ENCODE peak calls at places on chromosomes 6 and 20, in nine cellular contexts. J is breast epithelium, Y is tibial artery, T is A549, C is astrocyte of the spinal cord, D is BE2C, E is H1, H is psoas muscle, R is WERI-Rb-1. L is an unnamed sample.

GRCh38 chr6:42532038-42532669 is 31.7 kb upstream of the UBR2 start:
- DNase-seq in C (peak), H (no peak), Y (no peak), J (no peak), D (peak), E (no peak), R (peak), T (peak), L (no peak)

GRCh38 chr6:31065556-31065955 is 46.8 kb downstream of the C6orf15 start:
- DNase-seq in J (no peak), Y (no peak), R (no peak), T (no peak), D (no peak), H (no peak), C (no peak), E (no peak), L (no peak)

GRCh38 chr20:17556842-17557674 is 12.8 kb upstream of the DSTN start:
- DNase-seq in C (peak), J (peak), D (peak), T (no peak), Y (peak), E (no peak), H (peak), R (no peak), L (no peak)

GRCh38 chr6:131687022-131687421 is 14.2 kb downstream of the OR2A4 start:
- DNase-seq in R (no peak), Y (no peak), H (no peak), E (no peak), D (no peak), T (no peak), J (no peak), C (no peak), L (no peak)

GRCh38 chr6:44086931-44087574 is 40.2 kb downstream of the MRPL14 start:
- DNase-seq in T (no peak), H (peak), D (peak), Y (no peak), E (no peak), R (no peak), J (peak), C (no peak), L (no peak)

GRCh38 chr6:157221049-157221816 is 102.1 kb downstream of the TMEM242 start:
- DNase-seq in H (peak), T (peak), C (peak), E (no peak), J (peak), D (no peak), Y (peak), R (no peak), L (peak)

GRCh38 chr6:170236131-170236851 is 54.6 kb downstream of the DLL1 start:
- DNase-seq in R (no peak), Y (no peak), C (no peak), T (no peak), J (peak), H (no peak), D (no peak), E (no peak), L (no peak)

GRCh38 chr6:44056392-44057237 is 70.6 kb downstream of the MRPL14 start:
- DNase-seq in H (peak), E (no peak), T (no peak), Y (no peak), C (peak), R (no peak), J (no peak), D (peak), L (no peak)

GRCh38 chr20:3927486-3928291 is 38.5 kb downstream of the PANK2 start:
- DNase-seq in R (peak), J (no peak), E (no peak), Y (no peak), D (no peak), H (peak), T (no peak), C (no peak), L (no peak)

GRCh38 chr6:1424306-1424927 is 35.0 kb downstream of the FOXF2 start:
- DNase-seq in Y (no peak), R (peak), E (peak), H (peak), C (peak), T (peak), D (peak), J (no peak), L (no peak)

GRCh38 chr6:33677153-33677660 is 34.3 kb downstream of the UQCC2 start:
- DNase-seq in C (no peak), H (no peak), E (no peak), R (no peak), Y (no peak), D (no peak), J (no peak), T (no peak), L (no peak)

GRCh38 chr6:4135665-4136353 is 434 bp upstream of the ECI2 start:
- DNase-seq in J (peak), C (peak), Y (peak), D (peak), H (peak), T (peak), E (peak), R (peak), L (peak)

GRCh38 chr20:19408971-19409370 is 196.5 kb downstream of the SLC24A3 start:
- DNase-seq in Y (no peak), E (no peak), T (no peak), R (no peak), D (no peak), C (peak), H (no peak), J (no peak), L (no peak)

GRCh38 chr6:167866642-167867041 is 39.9 kb downstream of the AFDN start:
- DNase-seq in R (no peak), C (no peak), J (no peak), E (no peak), Y (no peak), H (no peak), T (no peak), D (no peak), L (no peak)

GRCh38 chr6:6886160-6886885 is 221.4 kb upstream of the RREB1 start:
- DNase-seq in H (no peak), T (no peak), C (no peak), Y (peak), E (no peak), J (no peak), D (no peak), R (no peak), L (no peak)

DNA sequence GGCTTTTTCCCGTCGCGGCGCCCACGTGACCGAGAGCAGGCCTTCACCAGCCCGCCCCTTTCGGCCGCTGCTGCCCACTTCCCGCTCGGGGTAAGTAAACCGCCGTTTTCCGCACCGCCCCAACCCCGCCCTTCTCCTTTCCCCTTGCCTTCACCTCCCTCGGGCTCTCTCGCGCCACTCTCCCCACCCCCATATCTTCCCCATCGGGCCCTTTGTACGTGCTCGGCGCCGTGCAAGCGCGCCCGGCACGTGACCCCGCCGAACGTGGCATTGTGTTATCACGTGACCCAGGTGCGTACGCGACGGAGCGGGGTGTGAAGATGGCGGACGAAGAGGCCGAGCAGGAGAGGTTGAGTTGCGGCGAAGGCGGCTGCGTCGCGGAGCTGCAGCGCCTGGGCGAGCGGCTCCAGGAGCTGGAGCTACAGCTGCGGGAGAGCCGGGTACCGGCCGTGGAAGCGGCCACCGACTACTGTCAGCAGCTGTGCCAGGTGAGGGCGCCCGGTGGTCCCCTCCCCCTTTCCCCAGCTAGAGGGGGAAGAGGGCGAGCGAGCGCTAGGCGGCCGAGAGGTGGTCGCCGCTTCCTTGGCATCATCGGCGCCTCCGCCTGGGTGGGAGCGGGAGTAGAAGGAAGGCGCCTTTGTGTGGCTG is at the start of gene ZNF292:
- DNase-seq in E (peak), J (peak), Y (peak), T (peak), D (peak), C (peak), R (peak), H (peak), L (peak)
- H3K4me3 ChIP-seq in E (peak), J (peak), Y (peak), T (peak), D (peak), C (peak), R (peak), H (peak), L (peak)

DNA sequence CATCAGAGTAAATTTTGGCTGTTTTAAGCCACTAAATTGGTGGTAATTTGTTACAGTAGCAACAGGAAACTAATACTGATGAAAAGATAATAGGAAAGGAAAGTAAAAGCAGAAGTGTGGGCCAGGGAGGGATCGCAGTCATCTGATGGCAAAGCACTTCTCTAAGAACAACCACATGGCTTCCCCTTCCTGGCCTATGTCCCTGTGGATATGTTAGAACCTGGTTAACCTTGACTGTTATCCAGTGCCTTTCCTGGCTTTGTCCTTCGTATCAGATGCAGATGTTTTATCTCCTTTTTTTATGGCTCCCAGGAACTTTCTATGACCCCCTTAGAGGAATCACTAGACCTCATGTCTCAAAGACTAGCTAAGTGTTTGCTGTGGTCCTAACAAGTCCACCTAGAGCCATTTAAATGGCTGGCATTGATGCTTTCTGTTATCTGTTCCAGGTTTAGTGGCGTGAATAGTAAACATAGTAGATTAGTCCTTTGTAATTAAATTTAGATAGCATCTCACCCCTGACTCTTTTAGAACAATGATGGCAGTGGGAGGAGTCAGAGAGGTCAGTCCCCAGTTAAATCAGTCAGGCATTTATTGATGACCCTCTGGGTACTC is 79.2 kb upstream of the PHACTR2 start:
- DNase-seq in H (no peak), T (no peak), Y (peak), J (no peak), R (no peak), C (no peak), D (no peak), E (no peak), L (peak)
- H3K4me3 ChIP-seq in H (no peak), T (no peak), Y (no peak), J (no peak), R (no peak), C (no peak), D (no peak), E (no peak), L (no peak)

DNA sequence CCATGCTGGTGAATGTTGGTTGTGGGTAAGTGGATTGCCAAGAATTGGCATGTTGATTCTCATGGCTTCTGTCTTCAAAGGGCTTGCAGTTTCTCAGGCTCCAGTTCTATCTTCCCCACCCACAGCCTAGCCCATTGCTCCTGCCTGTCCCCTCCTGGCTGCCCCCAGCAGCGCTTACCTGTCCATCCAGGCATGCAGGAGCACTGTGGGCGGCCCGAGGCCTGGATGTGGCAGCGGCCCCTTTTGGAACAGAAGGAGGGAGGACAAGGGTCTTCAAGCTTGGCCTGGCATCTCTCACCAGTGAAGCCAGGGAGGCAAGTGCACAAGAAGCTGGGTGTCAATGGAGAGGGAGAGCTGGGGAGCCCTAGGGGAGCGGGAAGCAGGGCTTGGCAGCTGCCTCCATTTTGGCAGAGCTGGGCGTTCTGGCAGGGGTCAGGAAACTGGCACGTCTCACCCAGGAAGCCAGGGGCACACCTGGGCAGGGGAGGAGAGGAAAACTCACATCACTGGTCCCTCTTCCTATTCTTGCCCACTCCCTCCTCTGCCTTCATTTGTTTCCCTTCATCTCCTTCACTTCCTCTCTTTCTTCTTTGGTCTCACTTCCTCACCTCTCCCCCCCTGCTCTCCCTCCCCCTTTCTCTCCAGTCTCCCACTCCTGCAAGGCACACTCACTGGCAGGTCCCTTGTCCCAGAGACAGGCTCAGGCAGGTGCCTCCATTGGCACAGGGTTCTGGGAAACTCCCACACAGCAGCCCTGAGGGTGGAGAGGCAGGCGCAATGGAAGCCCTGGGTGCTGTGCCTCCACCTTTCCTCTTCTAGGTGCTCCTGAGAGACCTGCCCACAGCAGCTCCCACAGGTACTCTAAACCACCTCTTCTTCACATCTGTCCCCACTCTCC is 1.3 kb downstream of the NOTCH4 start:
- DNase-seq in T (no peak), C (no peak), R (no peak), Y (no peak), E (no peak), D (no peak), H (no peak), J (no peak), L (no peak)
- H3K4me3 ChIP-seq in T (no peak), C (no peak), R (no peak), Y (no peak), E (no peak), D (no peak), H (peak), J (peak), L (no peak)

DNA sequence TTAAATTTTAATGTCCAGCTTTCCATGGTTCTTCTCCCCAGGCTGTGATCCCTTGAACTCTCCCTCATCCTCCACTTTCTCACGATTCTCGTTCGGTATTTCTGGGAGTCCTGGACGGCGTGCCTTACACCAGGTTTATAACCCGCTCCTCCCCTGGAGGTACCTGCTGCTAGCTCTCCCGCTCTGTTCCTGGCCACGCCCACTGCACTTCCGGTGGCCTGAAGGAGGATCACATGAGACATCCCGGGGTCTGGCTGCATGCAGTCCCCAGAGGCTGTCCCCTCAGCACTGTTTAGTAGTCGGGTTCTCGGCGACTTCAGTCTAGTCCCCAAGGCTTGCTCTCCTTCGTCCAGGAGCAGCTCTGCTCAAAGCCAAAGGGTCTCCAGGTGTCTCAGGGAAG is 28.4 kb upstream of the GCLC start:
- DNase-seq in C (no peak), Y (no peak), E (no peak), R (no peak), D (peak), J (no peak), H (no peak), T (no peak), L (no peak)
- H3K4me3 ChIP-seq in C (no peak), Y (no peak), E (no peak), R (no peak), D (peak), J (no peak), H (no peak), T (no peak), L (no peak)

DNA sequence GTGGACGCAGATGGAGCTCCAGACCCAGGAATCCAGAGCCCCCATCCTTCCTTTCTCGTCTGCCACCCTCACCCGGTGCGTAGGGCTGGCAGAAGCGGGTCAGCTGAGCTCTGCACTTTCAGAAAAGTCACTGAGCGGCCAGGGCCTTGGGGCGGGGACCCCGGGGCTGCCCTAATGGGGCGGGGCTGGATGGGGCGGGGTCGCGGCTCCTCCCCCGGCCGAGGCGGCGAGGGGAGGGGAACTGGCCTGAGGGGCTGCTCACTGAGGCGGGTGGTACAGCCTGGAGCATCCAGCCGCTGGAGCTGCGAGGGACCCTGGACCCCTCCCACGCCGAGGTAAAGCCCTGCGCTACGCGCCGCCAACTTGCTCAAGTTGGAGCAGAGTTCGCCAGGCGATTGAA is at the start of the genes DEFB124 and REM1:
- DNase-seq in T (no peak), E (no peak), R (no peak), Y (peak), C (no peak), D (peak), H (peak), J (no peak), L (no peak)
- H3K4me3 ChIP-seq in T (peak), E (peak), R (no peak), Y (peak), C (no peak), D (no peak), H (peak), J (peak), L (no peak)

GRCh38 chr20:44166008-44166407 is 21.0 kb downstream of the JPH2 start:
- DNase-seq in R (no peak), H (no peak), J (no peak), E (no peak), C (peak), T (peak), D (no peak), Y (no peak), L (no peak)
- H3K4me3 ChIP-seq in R (no peak), H (peak), J (no peak), E (no peak), C (no peak), T (peak), D (no peak), Y (peak), L (no peak)

DNA sequence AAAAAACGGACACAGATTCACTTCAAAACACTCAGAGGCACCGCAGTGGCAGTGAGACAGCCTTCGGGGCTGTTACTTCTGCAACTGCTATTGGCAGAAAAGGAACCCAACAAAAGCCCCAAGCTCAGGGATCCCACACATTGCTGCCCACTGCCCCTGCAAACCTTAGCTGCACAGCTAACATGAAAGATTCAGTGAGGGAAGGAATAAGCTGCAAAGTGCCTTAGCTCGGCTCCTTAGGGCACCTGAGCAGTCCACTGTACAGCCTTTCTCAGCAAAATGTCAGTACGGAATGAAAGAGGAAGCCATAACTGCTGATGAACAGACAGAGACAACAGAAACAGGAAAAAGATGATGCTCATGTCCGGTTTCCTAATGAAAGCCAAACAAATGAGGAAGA is 179.8 kb upstream of the SHLD1 start:
- DNase-seq in Y (no peak), E (no peak), C (no peak), J (no peak), H (no peak), D (no peak), T (no peak), R (no peak), L (no peak)
- H3K4me3 ChIP-seq in Y (no peak), E (no peak), C (no peak), J (no peak), H (no peak), D (no peak), T (no peak), R (no peak), L (no peak)

GRCh38 chr6:48069280-48069679 is 41.7 kb downstream of the PTCHD4 start:
- DNase-seq in J (no peak), D (no peak), E (no peak), C (no peak), H (no peak), R (peak), T (no peak), Y (no peak), L (no peak)
- H3K4me3 ChIP-seq in J (peak), D (no peak), E (peak), C (no peak), H (no peak), R (peak), T (peak), Y (no peak), L (no peak)

DNA sequence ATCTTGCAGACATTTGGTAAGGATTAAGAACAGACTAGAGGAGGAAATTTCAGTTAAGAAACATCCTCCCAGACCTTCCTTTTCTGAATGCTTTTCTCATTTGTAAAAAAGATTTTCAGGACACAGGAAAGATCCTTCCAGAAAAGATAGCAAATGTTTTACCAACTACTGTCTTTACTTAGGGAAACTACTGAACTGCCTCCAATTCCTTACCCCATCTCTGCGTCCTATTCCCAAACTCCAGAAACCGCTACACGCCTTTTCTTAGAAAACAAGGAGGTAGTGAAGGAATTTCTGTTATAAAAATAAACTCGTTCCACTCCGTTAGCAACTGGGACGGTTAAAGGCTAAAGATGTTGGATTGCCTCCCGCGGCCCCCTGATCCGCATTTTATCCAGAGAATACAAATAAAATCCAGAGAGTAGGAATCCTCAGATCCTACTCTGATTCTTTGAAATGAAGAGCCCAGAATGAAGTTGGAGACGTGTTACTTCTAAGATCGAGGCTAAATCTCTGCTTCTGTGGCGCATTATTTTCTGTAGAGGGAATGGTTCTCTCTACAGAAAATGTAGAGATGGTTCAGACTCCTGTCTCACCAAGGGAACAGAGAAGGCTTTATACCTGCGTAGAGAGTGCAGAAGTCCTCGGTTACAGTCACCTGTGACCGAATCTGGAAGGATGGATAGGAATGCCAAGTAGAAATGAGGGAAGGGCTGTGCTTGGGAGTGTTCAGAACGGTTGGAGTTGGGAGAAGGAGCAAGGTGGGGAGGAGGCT is 133.0 kb downstream of the GPX5 start:
- DNase-seq in D (no peak), T (no peak), R (no peak), C (no peak), H (no peak), J (no peak), E (no peak), Y (no peak), L (no peak)
- H3K4me3 ChIP-seq in D (peak), T (peak), R (peak), C (peak), H (peak), J (peak), E (peak), Y (peak), L (no peak)